ENCODE peak calls at places on chromosome 15, in eight cellular contexts. R is amygdala; V is AG20443; T is GF-D8; D is iris pigment epithelial cell; P is MV-4-11; W is activated CD4-positive, alpha-beta T cell treated with anti-CD3 and anti-CD28 coated beads, Interleukin-2, amount 50 U/mL, for 1 hour; F is activated T-helper 1 cell treated with anti-CD3 and anti-CD28 coated beads, Interleukin-12 subunit alpha, Interleukin-12 subunit beta, Interleukin-2, Interleukin-4 antibody, amounts not matched to agents 30 ng/mL and 10 ng/mL and 1 ng/mL, durations not matched to agents 14 hours and 24 hours and 36 hours. Q is an unnamed sample.

GRCh38 chr15:74956648-74957300 is at the start of gene RPP25:
- DNase-seq in R (peak), V (peak), T (peak), D (peak), P (peak), W (peak), F (peak), Q (peak)

GRCh38 chr15:98420837-98421236 is 227.5 kb upstream of the IGF1R start:
- DNase-seq in R (no peak), V (no peak), T (no peak), D (no peak), P (no peak), W (no peak), F (no peak), Q (no peak)

GRCh38 chr15:68623301-68623892 is 44.6 kb downstream of the CORO2B start:
- DNase-seq in R (peak), V (no peak), T (no peak), D (no peak), P (no peak), W (no peak), F (no peak), Q (no peak)

GRCh38 chr15:64009798-64010241 is 36.5 kb downstream of the DAPK2 start:
- DNase-seq in R (no peak), V (peak), T (no peak), D (peak), P (no peak), W (peak), F (peak), Q (no peak)

GRCh38 chr15:70647396-70647795 is 116.0 kb downstream of the UACA start:
- DNase-seq in R (no peak), V (no peak), T (no peak), D (no peak), P (no peak), W (no peak), F (no peak), Q (no peak)

GRCh38 chr15:70856884-70857546 is 3.1 kb upstream of the LARP6 start:
- DNase-seq in R (no peak), V (peak), T (no peak), D (peak), P (no peak), W (no peak), F (no peak), Q (peak)

GRCh38 chr15:82108489-82109078 is 62.8 kb upstream of the MEX3B start:
- DNase-seq in R (peak), V (peak), T (no peak), D (peak), P (peak), W (peak), F (peak), Q (peak)

GRCh38 chr15:60735559-60736047 is 256.7 kb upstream of the ICE2 start:
- DNase-seq in R (no peak), V (no peak), T (no peak), D (no peak), P (no peak), W (no peak), F (no peak), Q (no peak)

GRCh38 chr15:85482896-85483295 is 102.5 kb downstream of the AKAP13 start:
- DNase-seq in R (no peak), V (peak), T (no peak), D (peak), P (peak), W (no peak), F (no peak), Q (no peak)

GRCh38 chr15:89096664-89097063 is 8.4 kb downstream of the ABHD2 start:
- DNase-seq in R (no peak), V (peak), T (no peak), D (peak), P (no peak), W (no peak), F (no peak), Q (no peak)

GRCh38 chr15:90483640-90484039 is 46.1 kb upstream of the CRTC3 start:
- DNase-seq in R (no peak), V (no peak), T (no peak), D (no peak), P (no peak), W (no peak), F (no peak), Q (no peak)

GRCh38 chr15:87599616-87600015 is 656.9 kb downstream of the NTRK3 start:
- DNase-seq in R (no peak), V (no peak), T (no peak), D (peak), P (no peak), W (no peak), F (no peak), Q (no peak)

GRCh38 chr15:100765458-100766224 is 114.0 kb upstream of the ALDH1A3 start:
- DNase-seq in R (no peak), V (no peak), T (no peak), D (no peak), P (no peak), W (no peak), F (no peak), Q (no peak)

GRCh38 chr15:88909956-88910831 is 3.0 kb downstream of the MFGE8 start:
- DNase-seq in R (no peak), V (peak), T (no peak), D (no peak), P (no peak), W (no peak), F (no peak), Q (no peak)

GRCh38 chr15:29204356-29204755 is 65.3 kb downstream of the NSMCE3 start:
- DNase-seq in R (no peak), V (no peak), T (no peak), D (no peak), P (no peak), W (no peak), F (no peak), Q (no peak)

GRCh38 chr15:43249699-43250203 is 17.0 kb downstream of the TGM5 start:
- DNase-seq in R (no peak), V (peak), T (peak), D (peak), P (peak), W (no peak), F (no peak), Q (no peak)

GRCh38 chr15:39747326-39747725 is 35.3 kb downstream of the FSIP1 start:
- DNase-seq in R (no peak), V (peak), T (no peak), D (peak), P (peak), W (no peak), F (no peak), Q (no peak)

GRCh38 chr15:70763950-70764730 is 782 bp upstream of the UACA start:
- DNase-seq in R (no peak), V (no peak), T (no peak), D (no peak), P (no peak), W (no peak), F (no peak), Q (peak)

GRCh38 chr15:74243431-74243830 is 7.3 kb downstream of the CCDC33 start:
- DNase-seq in R (no peak), V (no peak), T (no peak), D (no peak), P (no peak), W (no peak), F (no peak), Q (no peak)

Q was measured in pancreas.